ENCODE peak calls at places on chromosomes 13 and 19, in five cellular contexts. One of them, this sample, is unnamed.

GRCh38 chr19:17687141-17687856 is 855 bp downstream of the UNC13A start:
- DNase-seq in mesendoderm: peak; percentile 68
- DNase-seq in mesenchymal stem cell: no peak
- DNase-seq in neuronal stem cell: no peak
- DNase-seq in IMR-90: no peak
- DNase-seq in this sample: peak; percentile 60

GRCh38 chr19:7509625-7510024 is 6.3 kb upstream of the ZNF358 start:
- DNase-seq in mesendoderm: peak; percentile 48
- DNase-seq in IMR-90: no peak
- DNase-seq in neuronal stem cell: no peak
- DNase-seq in mesenchymal stem cell: no peak
- DNase-seq in this sample: peak; percentile 57

GRCh38 chr19:51719251-51719901 is 4.4 kb downstream of the HAS1 start:
- DNase-seq in IMR-90: no peak
- DNase-seq in neuronal stem cell: no peak
- DNase-seq in mesendoderm: no peak
- DNase-seq in mesenchymal stem cell: no peak
- DNase-seq in this sample: peak; percentile 62

GRCh38 chr19:31356587-31357314 is 7.5 kb upstream of the TSHZ3 start:
- DNase-seq in IMR-90: no peak
- DNase-seq in mesendoderm: peak; percentile 67
- DNase-seq in mesenchymal stem cell: no peak
- DNase-seq in neuronal stem cell: no peak
- DNase-seq in this sample: peak; percentile 77

GRCh38 chr13:79398169-79398568 is 7.9 kb downstream of the RBM26 start:
- DNase-seq in IMR-90: no peak
- DNase-seq in neuronal stem cell: no peak
- DNase-seq in mesendoderm: no peak
- DNase-seq in mesenchymal stem cell: no peak
- DNase-seq in this sample: no peak

GRCh38 chr19:48292798-48293197 is 22.9 kb downstream of the ZNF114 start:
- DNase-seq in mesenchymal stem cell: peak; percentile 38
- DNase-seq in IMR-90: peak; percentile 93
- DNase-seq in neuronal stem cell: no peak
- DNase-seq in mesendoderm: peak; percentile 14
- DNase-seq in this sample: no peak

GRCh38 chr19:43229315-43229714 is 23.9 kb upstream of the PSG4 start:
- DNase-seq in neuronal stem cell: no peak
- DNase-seq in IMR-90: peak; percentile 10
- DNase-seq in mesendoderm: peak; percentile 14
- DNase-seq in mesenchymal stem cell: no peak
- DNase-seq in this sample: no peak

GRCh38 chr19:1631557-1632100 is 20.8 kb downstream of the TCF3 start:
- DNase-seq in neuronal stem cell: no peak
- DNase-seq in IMR-90: no peak
- DNase-seq in mesenchymal stem cell: no peak
- DNase-seq in mesendoderm: no peak
- DNase-seq in this sample: no peak

GRCh38 chr19:47036233-47036651 is 12.2 kb downstream of the TMEM160 start:
- DNase-seq in IMR-90: no peak
- DNase-seq in neuronal stem cell: no peak
- DNase-seq in mesendoderm: no peak
- DNase-seq in mesenchymal stem cell: no peak
- DNase-seq in this sample: no peak

GRCh38 chr13:99528547-99528946 is 27.3 kb downstream of the TM9SF2 start:
- DNase-seq in mesendoderm: no peak
- DNase-seq in IMR-90: no peak
- DNase-seq in mesenchymal stem cell: no peak
- DNase-seq in neuronal stem cell: no peak
- DNase-seq in this sample: no peak

GRCh38 chr13:29767006-29767405 is 83.4 kb downstream of the UBL3 start:
- DNase-seq in neuronal stem cell: no peak
- DNase-seq in mesenchymal stem cell: peak; percentile 89
- DNase-seq in mesendoderm: no peak
- DNase-seq in IMR-90: peak; percentile 48
- DNase-seq in this sample: no peak

GRCh38 chr19:35363711-35364425 is 5.6 kb downstream of the FFAR3 start:
- DNase-seq in neuronal stem cell: no peak
- DNase-seq in IMR-90: no peak
- DNase-seq in mesenchymal stem cell: no peak
- DNase-seq in mesendoderm: no peak
- DNase-seq in this sample: no peak

GRCh38 chr19:45423589-45424190 is at the start of gene ERCC1:
- DNase-seq in neuronal stem cell: peak; percentile 94
- DNase-seq in IMR-90: peak; percentile 94
- DNase-seq in mesendoderm: peak; percentile 99
- DNase-seq in mesenchymal stem cell: peak; percentile 97
- DNase-seq in this sample: peak; percentile 100

GRCh38 chr19:48413879-48414623 is 20.6 kb downstream of the GRIN2D start:
- DNase-seq in mesenchymal stem cell: peak; percentile 31
- DNase-seq in IMR-90: peak; percentile 43
- DNase-seq in mesendoderm: peak; percentile 61
- DNase-seq in neuronal stem cell: no peak
- DNase-seq in this sample: peak; percentile 68

GRCh38 chr13:51772105-51772455 is 31.9 kb downstream of the DHRS12 start:
- DNase-seq in mesenchymal stem cell: no peak
- DNase-seq in mesendoderm: no peak
- DNase-seq in IMR-90: no peak
- DNase-seq in neuronal stem cell: no peak
- DNase-seq in this sample: no peak

GRCh38 chr13:95212962-95213850 is 88.0 kb downstream of the ABCC4 start:
- DNase-seq in mesenchymal stem cell: no peak
- DNase-seq in mesendoderm: no peak
- DNase-seq in neuronal stem cell: no peak
- DNase-seq in IMR-90: no peak
- DNase-seq in this sample: no peak

GRCh38 chr13:90258129-90258528 is 1089.4 kb upstream of the MIR17HG start:
- DNase-seq in mesendoderm: no peak
- DNase-seq in neuronal stem cell: no peak
- DNase-seq in mesenchymal stem cell: no peak
- DNase-seq in IMR-90: no peak
- DNase-seq in this sample: no peak

GRCh38 chr19:10390652-10391286 is 10.4 kb upstream of the TYK2 start:
- DNase-seq in mesenchymal stem cell: peak; percentile 73
- DNase-seq in neuronal stem cell: peak; percentile 68
- DNase-seq in IMR-90: peak; percentile 71
- DNase-seq in mesendoderm: peak; percentile 79
- DNase-seq in this sample: peak; percentile 85

GRCh38 chr19:35044317-35045117 is 3.0 kb downstream of the HPN start:
- DNase-seq in IMR-90: peak; percentile 43
- DNase-seq in mesenchymal stem cell: peak; percentile 51
- DNase-seq in mesendoderm: peak; percentile 72
- DNase-seq in neuronal stem cell: peak; percentile 68
- DNase-seq in this sample: peak; percentile 75

GRCh38 chr13:44151474-44151873 is 222.2 kb upstream of the SERP2 start:
- DNase-seq in mesenchymal stem cell: no peak
- DNase-seq in mesendoderm: no peak
- DNase-seq in IMR-90: no peak
- DNase-seq in neuronal stem cell: no peak
- DNase-seq in this sample: no peak

GRCh38 chr13:87889241-87889640 is 218.1 kb downstream of the SLITRK5 start:
- DNase-seq in IMR-90: no peak
- DNase-seq in mesenchymal stem cell: no peak
- DNase-seq in neuronal stem cell: no peak
- DNase-seq in mesendoderm: no peak
- DNase-seq in this sample: no peak

GRCh38 chr13:97125810-97126738 is 96.1 kb upstream of the MBNL2 start:
- DNase-seq in mesendoderm: no peak
- DNase-seq in neuronal stem cell: no peak
- DNase-seq in mesenchymal stem cell: no peak
- DNase-seq in IMR-90: peak; percentile 39
- DNase-seq in this sample: no peak

GRCh38 chr13:101454767-101455166 is 2.3 kb downstream of the ITGBL1 start:
- DNase-seq in mesendoderm: no peak
- DNase-seq in mesenchymal stem cell: no peak
- DNase-seq in neuronal stem cell: no peak
- DNase-seq in IMR-90: peak; percentile 33
- DNase-seq in this sample: no peak

GRCh38 chr13:106376411-106377112 is 158.9 kb downstream of the EFNB2 start:
- DNase-seq in neuronal stem cell: no peak
- DNase-seq in mesendoderm: peak; percentile 33
- DNase-seq in IMR-90: peak; percentile 95
- DNase-seq in mesenchymal stem cell: peak; percentile 90
- DNase-seq in this sample: no peak
- H3K4ac ChIP-seq in neuronal stem cell: no peak overlapping the region
- H3K4ac ChIP-seq in mesendoderm: no peak overlapping the region
- H3K4ac ChIP-seq in IMR-90: peak overlapping the region; percentile 94
- H3K4ac ChIP-seq in mesenchymal stem cell: peak overlapping the region; percentile 42
- H3K4ac ChIP-seq in this sample: no peak overlapping the region

GRCh38 chr13:110913911-110914292 is 967 bp downstream of the ANKRD10 start:
- DNase-seq in mesendoderm: no peak
- DNase-seq in IMR-90: no peak
- DNase-seq in mesenchymal stem cell: no peak
- DNase-seq in neuronal stem cell: no peak
- DNase-seq in this sample: no peak
- H3K4ac ChIP-seq in mesendoderm: peak overlapping the region; percentile 91
- H3K4ac ChIP-seq in IMR-90: peak overlapping the region; percentile 32
- H3K4ac ChIP-seq in mesenchymal stem cell: peak overlapping the region; percentile 21
- H3K4ac ChIP-seq in neuronal stem cell: no peak overlapping the region
- H3K4ac ChIP-seq in this sample: no peak overlapping the region

GRCh38 chr13:46598820-46599180 is 45.8 kb downstream of the LRCH1 start:
- DNase-seq in neuronal stem cell: no peak
- DNase-seq in mesenchymal stem cell: no peak
- DNase-seq in mesendoderm: no peak
- DNase-seq in IMR-90: no peak
- DNase-seq in this sample: no peak

GRCh38 chr13:46602531-46602930 is 49.6 kb downstream of the LRCH1 start:
- DNase-seq in neuronal stem cell: no peak
- DNase-seq in mesenchymal stem cell: no peak
- DNase-seq in IMR-90: no peak
- DNase-seq in mesendoderm: no peak
- DNase-seq in this sample: no peak

GRCh38 chr13:46598140-46598819 is 45.3 kb downstream of the LRCH1 start:
- DNase-seq in neuronal stem cell: no peak
- DNase-seq in IMR-90: no peak
- DNase-seq in mesendoderm: no peak
- DNase-seq in mesenchymal stem cell: no peak
- DNase-seq in this sample: no peak

GRCh38 chr13:46603165-46603603 is 50.2 kb downstream of the LRCH1 start:
- DNase-seq in mesendoderm: peak; percentile 65
- DNase-seq in mesenchymal stem cell: no peak
- DNase-seq in neuronal stem cell: no peak
- DNase-seq in IMR-90: no peak
- DNase-seq in this sample: no peak

GRCh38 chr13:46600943-46601311 is 48.0 kb downstream of the LRCH1 start:
- DNase-seq in IMR-90: no peak
- DNase-seq in neuronal stem cell: no peak
- DNase-seq in mesendoderm: no peak
- DNase-seq in mesenchymal stem cell: no peak
- DNase-seq in this sample: no peak
- H3K4ac ChIP-seq in IMR-90: peak overlapping the region; percentile 34
- H3K4ac ChIP-seq in neuronal stem cell: no peak overlapping the region
- H3K4ac ChIP-seq in mesendoderm: no peak overlapping the region
- H3K4ac ChIP-seq in mesenchymal stem cell: peak overlapping the region; percentile 17
- H3K4ac ChIP-seq in this sample: no peak overlapping the region

GRCh38 chr19:41413947-41414346 is 13.2 kb downstream of the B3GNT8 start:
- DNase-seq in mesenchymal stem cell: no peak
- DNase-seq in neuronal stem cell: no peak
- DNase-seq in mesendoderm: no peak
- DNase-seq in IMR-90: no peak
- DNase-seq in this sample: no peak
- H3K4ac ChIP-seq in mesenchymal stem cell: no peak overlapping the region
- H3K4ac ChIP-seq in neuronal stem cell: no peak overlapping the region
- H3K4ac ChIP-seq in mesendoderm: no peak overlapping the region
- H3K4ac ChIP-seq in IMR-90: no peak overlapping the region
- H3K4ac ChIP-seq in this sample: no peak overlapping the region

DNA sequence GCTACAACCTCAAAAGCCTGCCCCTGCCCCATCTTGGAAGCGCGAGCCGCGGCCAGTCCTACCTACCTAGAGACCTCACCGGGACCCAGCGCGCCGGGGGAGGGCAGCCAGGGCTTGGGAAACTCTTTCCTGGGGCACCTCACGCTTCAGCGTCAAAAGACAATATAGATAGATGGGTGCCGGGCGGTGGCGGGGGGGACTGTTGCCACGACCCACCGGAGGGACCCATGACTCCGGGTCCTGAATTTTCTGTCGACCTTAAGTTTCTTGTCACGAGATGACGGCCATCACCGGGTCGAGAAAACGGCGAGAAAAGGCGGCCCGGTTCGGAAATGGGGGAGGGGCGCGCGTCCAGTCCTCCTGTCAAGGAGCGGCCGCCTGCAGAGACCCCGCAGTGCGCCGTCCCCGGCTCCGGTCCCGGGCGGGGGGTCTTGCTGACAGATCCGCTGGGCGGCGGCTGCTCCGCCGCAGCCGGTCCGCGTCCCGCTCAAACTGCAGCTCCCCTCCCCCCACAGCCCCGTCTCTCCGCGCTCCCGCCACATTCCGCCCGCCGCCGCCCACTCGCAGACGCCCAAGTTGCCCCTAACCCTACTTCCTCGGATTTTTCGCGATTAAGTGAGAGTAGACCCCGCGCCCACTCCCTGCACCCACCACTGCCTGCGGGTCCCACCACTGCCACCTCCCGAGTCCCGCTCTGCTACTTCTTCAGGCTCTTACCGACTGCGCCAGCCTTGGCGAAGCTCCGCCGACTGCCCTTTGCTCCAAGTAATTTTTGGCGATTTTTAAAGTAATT is 66.1 kb downstream of the KCNRG start:
- DNase-seq in mesenchymal stem cell: peak; percentile 66
- DNase-seq in IMR-90: no peak
- DNase-seq in mesendoderm: peak; percentile 58
- DNase-seq in neuronal stem cell: no peak
- DNase-seq in this sample: peak; percentile 63
- H3K4ac ChIP-seq in mesenchymal stem cell: peak overlapping the region; percentile 88
- H3K4ac ChIP-seq in IMR-90: peak overlapping the region; percentile 77
- H3K4ac ChIP-seq in mesendoderm: peak overlapping the region; percentile 92
- H3K4ac ChIP-seq in neuronal stem cell: no peak overlapping the region
- H3K4ac ChIP-seq in this sample: no peak overlapping the region

DNA sequence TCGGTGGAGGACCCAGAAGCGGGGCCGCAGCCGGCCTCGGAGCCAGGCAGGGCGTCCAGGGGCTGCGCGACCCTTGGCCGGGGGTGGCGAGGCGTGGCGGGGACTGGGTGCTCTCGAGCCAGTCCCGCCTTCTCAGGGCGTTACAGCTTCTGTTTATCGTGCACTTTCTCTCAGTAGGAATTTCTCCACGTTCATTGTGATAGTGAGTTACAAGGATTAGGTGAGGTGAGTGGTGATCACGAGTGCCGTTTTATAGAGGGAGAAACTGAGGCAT is 589 bp downstream of the AP1M1 start:
- DNase-seq in mesendoderm: no peak
- DNase-seq in neuronal stem cell: no peak
- DNase-seq in mesenchymal stem cell: no peak
- DNase-seq in IMR-90: no peak
- DNase-seq in this sample: no peak
- H3K4ac ChIP-seq in mesendoderm: no peak overlapping the region
- H3K4ac ChIP-seq in neuronal stem cell: no peak overlapping the region
- H3K4ac ChIP-seq in mesenchymal stem cell: peak overlapping the region; percentile 99
- H3K4ac ChIP-seq in IMR-90: peak overlapping the region; percentile 97
- H3K4ac ChIP-seq in this sample: no peak overlapping the region

DNA sequence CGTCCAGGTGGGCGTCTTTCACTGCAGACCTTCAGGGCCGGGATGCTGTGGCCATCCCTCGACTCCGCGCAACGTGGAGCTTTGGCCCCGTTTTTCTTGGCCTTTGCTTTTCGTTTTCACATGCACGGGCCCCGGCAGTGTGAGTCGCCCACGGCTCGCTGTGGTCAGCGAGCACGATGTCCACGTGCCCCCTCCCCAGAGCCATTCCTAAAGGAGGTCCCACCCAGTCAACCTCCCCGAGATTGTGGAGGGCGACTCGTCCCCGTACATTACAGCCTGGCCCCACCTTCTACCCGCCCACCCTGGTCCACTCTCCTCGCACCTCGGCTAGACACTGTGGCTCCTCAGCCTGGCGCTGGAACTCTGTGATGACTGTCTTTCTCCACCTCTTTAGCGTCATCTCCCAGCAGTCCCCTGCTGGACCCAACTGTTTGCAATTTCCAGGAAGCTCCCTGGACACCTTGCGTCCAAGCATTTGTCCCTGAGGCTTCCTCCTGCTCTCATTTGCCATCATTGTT is 405 bp downstream of the ZNF446 start:
- DNase-seq in neuronal stem cell: no peak
- DNase-seq in mesenchymal stem cell: peak; percentile 74
- DNase-seq in mesendoderm: peak; percentile 39
- DNase-seq in IMR-90: no peak
- DNase-seq in this sample: peak; percentile 29
- H3K4ac ChIP-seq in neuronal stem cell: peak overlapping the region; percentile 46
- H3K4ac ChIP-seq in mesenchymal stem cell: peak overlapping the region; percentile 94
- H3K4ac ChIP-seq in mesendoderm: no peak overlapping the region
- H3K4ac ChIP-seq in IMR-90: peak overlapping the region; percentile 90
- H3K4ac ChIP-seq in this sample: no peak overlapping the region

This sample was measured in H9.